ENCODE peak calls at places on chromosome X, in four cellular contexts. Q is H9, T is IMR-90, Y is H1. V is an unnamed sample.

GRCh38 chrX:34918091-34918736 is 24.4 kb upstream of the FAM47B start:
- DNase-seq in Q (no peak), T (peak), Y (no peak), V (no peak)

GRCh38 chrX:38278682-38279081 is 48.6 kb downstream of the RPGR start:
- DNase-seq in Q (no peak), T (peak), Y (no peak), V (peak)

GRCh38 chrX:120560405-120560841 is 339 bp downstream of the CUL4B start:
- DNase-seq in Q (no peak), T (peak), Y (no peak), V (no peak)

GRCh38 chrX:80331285-80331684 is 89.0 kb upstream of the TENT5D start:
- DNase-seq in Q (no peak), T (no peak), Y (no peak), V (no peak)

GRCh38 chrX:25012433-25012735 is 3.4 kb downstream of the ARX start:
- DNase-seq in Q (peak), T (no peak), Y (no peak), V (peak)

GRCh38 chrX:152025656-152026440 is 51.4 kb upstream of the GABRE start:
- DNase-seq in Q (no peak), T (no peak), Y (no peak), V (no peak)

GRCh38 chrX:50579955-50580354 is 109.3 kb upstream of the DGKK start:
- DNase-seq in Q (peak), T (peak), Y (no peak), V (peak)

GRCh38 chrX:41452972-41453371 is 5.8 kb downstream of the NYX start:
- DNase-seq in Q (no peak), T (peak), Y (no peak), V (no peak)

GRCh38 chrX:107978707-107979307 is 3.4 kb downstream of the TEX13B start:
- DNase-seq in Q (peak), T (peak), Y (no peak), V (peak)

GRCh38 chrX:119885554-119886428 is 9.9 kb upstream of the AKAP14 start:
- DNase-seq in Q (no peak), T (peak), Y (no peak), V (peak)

GRCh38 chrX:28498658-28499057 is 88.6 kb upstream of the IL1RAPL1 start:
- DNase-seq in Q (peak), T (peak), Y (no peak), V (peak)

GRCh38 chrX:13223868-13224555 is 95.8 kb downstream of the ATXN3L start:
- DNase-seq in Q (no peak), T (peak), Y (no peak), V (peak)

GRCh38 chrX:32448320-32448719 is 763.0 kb downstream of the DMD start:
- DNase-seq in Q (no peak), T (no peak), Y (no peak), V (no peak)

GRCh38 chrX:87517571-87518141 is at the start of gene KLHL4:
- DNase-seq in Q (peak), T (peak), Y (peak), V (peak)

GRCh38 chrX:114344756-114345155 is 239.1 kb upstream of the HTR2C start:
- DNase-seq in Q (no peak), T (peak), Y (no peak), V (peak)

GRCh38 chrX:71159335-71159734 is 14.7 kb downstream of the NLGN3 start:
- DNase-seq in Q (no peak), T (no peak), Y (no peak), V (no peak)

GRCh38 chrX:135411893-135412292 is 9.9 kb upstream of the SMIM10L2A start:
- DNase-seq in Q (no peak), T (peak), Y (no peak), V (no peak)

GRCh38 chrX:64184396-64184795 is 21.1 kb downstream of the AMER1 start:
- DNase-seq in Q (no peak), T (no peak), Y (no peak), V (no peak)

GRCh38 chrX:45801554-45801953 is 600.9 kb upstream of the DIPK2B start:
- DNase-seq in Q (no peak), T (peak), Y (no peak), V (no peak)

GRCh38 chrX:21996872-21997271 is 35.3 kb upstream of the PHEX start:
- DNase-seq in Q (no peak), T (peak), Y (no peak), V (no peak)

GRCh38 chrX:127570276-127570675 is 481.9 kb downstream of the ACTRT1 start:
- DNase-seq in Q (no peak), T (no peak), Y (peak), V (peak)

GRCh38 chrX:44891642-44892041 is 18.7 kb downstream of the KDM6A start:
- DNase-seq in Q (no peak), T (no peak), Y (no peak), V (no peak)

GRCh38 chrX:120660638-120661037 is 30.8 kb upstream of the C1GALT1C1 start:
- DNase-seq in Q (no peak), T (no peak), Y (no peak), V (no peak)

GRCh38 chrX:154401045-154401799 is 3.0 kb downstream of the RPL10 start:
- DNase-seq in Q (peak), T (peak), Y (no peak), V (peak)

GRCh38 chrX:44842555-44843317 is 1.1 kb upstream of the DUSP21 start:
- DNase-seq in Q (no peak), T (no peak), Y (no peak), V (no peak)

GRCh38 chrX:115504167-115504566 is 56.8 kb upstream of the PLS3 start:
- DNase-seq in Q (no peak), T (no peak), Y (no peak), V (peak)

GRCh38 chrX:118862086-118862485 is 38.5 kb downstream of the ZCCHC12 start:
- DNase-seq in Q (no peak), T (no peak), Y (no peak), V (no peak)

GRCh38 chrX:71911731-71912050 is 1.0 kb downstream of the NHSL2 start:
- DNase-seq in Q (no peak), T (no peak), Y (no peak), V (peak)

GRCh38 chrX:107483976-107484726 is 34.7 kb downstream of the FRMPD3 start:
- DNase-seq in Q (peak), T (no peak), Y (no peak), V (peak)

GRCh38 chrX:152155766-152156310 is 17.5 kb upstream of the MAGEA10 start:
- DNase-seq in Q (no peak), T (no peak), Y (no peak), V (no peak)

GRCh38 chrX:46236411-46236810 is 308.8 kb downstream of the ZNF674 start:
- DNase-seq in Q (no peak), T (no peak), Y (no peak), V (no peak)

GRCh38 chrX:112734250-112734649 is 54.5 kb upstream of the LHFPL1 start:
- DNase-seq in Q (no peak), T (peak), Y (no peak), V (peak)

GRCh38 chrX:47244676-47245075 is 11.9 kb downstream of the USP11 start:
- DNase-seq in Q (no peak), T (no peak), Y (no peak), V (no peak)

GRCh38 chrX:151416521-151417048 is 19.6 kb downstream of the VMA21 start:
- DNase-seq in Q (no peak), T (no peak), Y (no peak), V (peak)

GRCh38 chrX:125198546-125198945 is 121.1 kb upstream of the TEX13C start:
- DNase-seq in Q (no peak), T (no peak), Y (no peak), V (no peak)

GRCh38 chrX:1809581-1809980 is 194.7 kb downstream of the ASMT start:
- DNase-seq in Q (no peak), T (no peak), Y (no peak), V (no peak)

GRCh38 chrX:1815456-1816175 is 200.8 kb downstream of the ASMT start:
- DNase-seq in Q (no peak), T (no peak), Y (no peak), V (no peak)

GRCh38 chrX:1813809-1814208 is 198.9 kb downstream of the ASMT start:
- DNase-seq in Q (no peak), T (no peak), Y (no peak), V (no peak)
- H4K5ac ChIP-seq in Q (no peak), T (no peak), Y (no peak), V (no peak)

GRCh38 chrX:133249659-133250058 is 31.5 kb upstream of the TFDP3 start:
- DNase-seq in Q (no peak), T (no peak), Y (no peak), V (no peak)
- H2BK5ac ChIP-seq in Q (no peak), T (no peak), Y (no peak), V (no peak)

DNA sequence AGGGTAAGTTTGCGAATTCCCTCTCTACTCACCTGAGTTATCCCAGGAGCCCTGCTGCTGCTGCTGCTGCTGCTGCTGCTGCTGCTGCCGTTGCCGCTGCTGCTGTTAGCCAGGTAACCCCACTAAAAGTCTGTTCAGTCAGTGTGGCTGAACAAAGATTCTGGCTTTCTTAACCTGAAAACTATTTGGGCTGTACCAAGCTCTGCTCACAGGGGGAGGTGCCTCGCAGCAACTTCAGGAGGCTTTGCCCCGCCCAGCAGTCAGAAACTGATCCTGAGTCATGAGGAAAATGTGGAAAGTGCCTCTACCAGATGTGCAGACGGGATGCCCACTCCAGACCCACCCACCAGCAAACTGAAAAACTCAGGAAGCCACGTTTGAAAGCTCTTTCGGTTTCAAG is at the start of gene CAPN6:
- DNase-seq in Q (peak), T (peak), Y (peak), V (peak)
- H2AK5ac ChIP-seq in Q (no peak), T (no peak), Y (no peak), V (no peak)

GRCh38 chrX:142686653-142687283 is 339.0 kb upstream of the SPANXN4 start:
- DNase-seq in Q (no peak), T (no peak), Y (no peak), V (peak)

GRCh38 chrX:142686206-142686605 is 339.5 kb upstream of the SPANXN4 start:
- DNase-seq in Q (no peak), T (no peak), Y (no peak), V (no peak)

GRCh38 chrX:142688256-142688655 is 337.5 kb upstream of the SPANXN4 start:
- DNase-seq in Q (no peak), T (no peak), Y (no peak), V (no peak)
- H4K5ac ChIP-seq in Q (no peak), T (no peak), Y (no peak), V (no peak)

GRCh38 chrX:3262906-3263305 is 83.5 kb downstream of the MXRA5 start:
- DNase-seq in Q (no peak), T (peak), Y (no peak), V (no peak)

GRCh38 chrX:3263681-3264126 is 82.7 kb downstream of the MXRA5 start:
- DNase-seq in Q (no peak), T (peak), Y (no peak), V (no peak)

GRCh38 chrX:3271485-3272186 is 74.8 kb downstream of the MXRA5 start:
- DNase-seq in Q (no peak), T (peak), Y (no peak), V (no peak)

GRCh38 chrX:3268804-3269203 is 77.6 kb downstream of the MXRA5 start:
- DNase-seq in Q (no peak), T (peak), Y (no peak), V (no peak)
- H2BK5ac ChIP-seq in Q (no peak), T (peak), Y (no peak), V (no peak)

DNA sequence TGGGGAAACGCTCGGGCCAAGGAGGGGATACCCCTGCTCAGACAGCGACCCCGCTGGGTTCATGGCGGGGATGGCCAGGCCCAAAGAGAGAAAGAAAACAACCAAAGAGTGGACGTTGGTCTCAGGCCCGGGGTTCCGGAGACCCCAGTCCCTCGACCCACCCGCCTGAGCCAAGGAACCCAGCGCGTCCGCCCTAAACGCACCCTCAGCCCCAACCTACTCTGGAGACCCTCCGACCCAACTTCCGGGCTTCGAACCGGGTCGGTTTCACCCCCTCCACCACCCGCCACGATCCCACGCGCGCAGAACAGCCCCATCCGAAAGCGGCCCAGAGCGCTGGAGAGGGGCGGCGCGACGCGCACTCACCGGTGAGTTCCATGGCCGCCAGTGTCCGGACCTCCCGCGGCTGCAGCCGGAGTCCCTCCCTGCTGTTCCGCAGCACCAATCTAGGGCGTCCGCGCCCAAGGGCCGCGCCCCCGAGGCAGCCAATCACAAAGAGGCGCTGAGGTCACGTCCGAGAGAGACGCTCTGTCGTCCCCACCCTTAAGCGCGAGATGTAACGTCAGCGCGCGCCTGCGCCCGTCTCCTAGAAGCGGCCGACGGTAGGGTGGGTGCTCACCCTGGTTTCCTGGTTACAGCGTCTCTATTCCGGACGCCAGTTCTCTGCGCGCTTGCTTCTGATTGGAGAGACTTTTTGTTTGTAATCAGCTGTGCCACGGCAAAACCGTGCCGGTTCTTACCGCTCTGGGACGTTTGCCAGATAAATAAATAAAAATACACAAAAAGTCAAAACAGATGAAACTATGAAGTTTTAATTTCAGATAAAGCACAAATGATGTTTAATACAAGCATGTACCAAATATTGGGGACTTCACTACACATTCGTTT is at the start of gene PIGA:
- DNase-seq in Q (peak), T (peak), Y (peak), V (peak)
- H2AK5ac ChIP-seq in Q (no peak), T (no peak), Y (no peak), V (no peak)